ENCODE peak calls at places on chromosomes 1 and 21, in nine cellular contexts. M, T, G, L, V, A, S, B and X are unnamed samples.

GRCh38 chr1:7572654-7573152 is 198.4 kb upstream of the VAMP3 start:
- DNase-seq in G (no peak), T (no peak), L (no peak), V (no peak), A (no peak), S (no peak), M (no peak), B (no peak), X (no peak)

GRCh38 chr1:162248854-162249535 is 127.7 kb downstream of the SPATA46 start:
- DNase-seq in G (peak; percentile 20), M (no peak), A (no peak), T (no peak), B (no peak), S (no peak), V (no peak), L (peak; percentile 17), X (no peak)

GRCh38 chr1:110412576-110412975 is 5.1 kb upstream of the LAMTOR5 start:
- DNase-seq in S (peak; percentile 84), V (peak; percentile 52), L (peak; percentile 85), M (peak; percentile 70), G (peak; percentile 70), A (peak; percentile 89), B (peak; percentile 50), T (no peak), X (peak; percentile 17)

GRCh38 chr1:41891403-41891896 is 27.3 kb downstream of the HIVEP3 start:
- DNase-seq in S (peak; percentile 46), L (peak; percentile 51), V (peak; percentile 51), M (no peak), B (peak; percentile 67), T (no peak), A (peak; percentile 52), G (no peak), X (no peak)

GRCh38 chr1:151156515-151156819 is at the start of gene TNFAIP8L2:
- DNase-seq in S (peak; percentile 78), M (no peak), V (peak; percentile 64), L (no peak), B (no peak), A (peak; percentile 52), G (no peak), T (no peak), X (no peak)

GRCh38 chr1:42177551-42177981 is 13.0 kb upstream of the GUCA2A start:
- DNase-seq in S (no peak), B (no peak), A (peak; percentile 83), L (peak; percentile 90), V (no peak), G (peak; percentile 32), M (peak; percentile 72), T (no peak), X (peak; percentile 63)

GRCh38 chr21:28633803-28634572 is 358.7 kb downstream of the LTN1 start:
- DNase-seq in G (no peak), T (no peak), S (no peak), L (peak; percentile 82), V (no peak), M (peak; percentile 87), A (no peak), B (no peak), X (peak; percentile 86)

GRCh38 chr1:109653286-109653685 is 2.6 kb upstream of the GSTM4 start:
- DNase-seq in M (no peak), V (no peak), B (no peak), G (no peak), S (no peak), L (no peak), T (no peak), A (no peak), X (no peak)

GRCh38 chr1:226320930-226321329 is 12.0 kb upstream of the LIN9 start:
- DNase-seq in M (no peak), A (no peak), V (no peak), S (no peak), B (no peak), L (no peak), T (no peak), G (no peak), X (no peak)

GRCh38 chr1:23555225-23555801 is 4.0 kb downstream of the ID3 start:
- DNase-seq in M (no peak), V (no peak), S (peak; percentile 86), B (no peak), A (no peak), G (no peak), L (peak; percentile 58), T (no peak), X (no peak)

GRCh38 chr1:88472283-88472682 is 211.8 kb upstream of the PKN2 start:
- DNase-seq in B (no peak), G (no peak), M (no peak), S (no peak), A (no peak), V (no peak), L (peak; percentile 3), T (no peak), X (no peak)

GRCh38 chr1:156809281-156809680 is 7.4 kb downstream of the SH2D2A start:
- DNase-seq in G (no peak), B (no peak), V (no peak), T (no peak), L (no peak), M (no peak), A (peak; percentile 47), S (no peak), X (no peak)

GRCh38 chr1:35461966-35462651 is 95.1 kb downstream of the KIAA0319L start:
- DNase-seq in M (no peak), L (no peak), G (no peak), B (no peak), A (no peak), V (no peak), S (no peak), T (no peak), X (no peak)

GRCh38 chr1:46160212-46160611 is 14.7 kb upstream of the TSPAN1 start:
- DNase-seq in G (no peak), S (no peak), A (no peak), L (no peak), M (no peak), T (no peak), B (no peak), V (no peak), X (no peak)

GRCh38 chr1:167922611-167923074 is 8.7 kb upstream of the ADCY10 start:
- DNase-seq in S (no peak), G (no peak), M (no peak), V (no peak), L (no peak), A (no peak), B (no peak), T (no peak), X (no peak)

GRCh38 chr1:6033986-6034749 is 11.5 kb upstream of the KCNAB2 start:
- DNase-seq in L (peak; percentile 30), M (no peak), T (peak; percentile 82), B (no peak), G (peak; percentile 77), V (peak; percentile 27), S (peak; percentile 12), A (peak; percentile 82), X (no peak)

GRCh38 chr21:41726970-41727783 is 39.7 kb downstream of the RIPK4 start:
- DNase-seq in G (no peak), L (peak; percentile 77), S (no peak), V (no peak), T (peak; percentile 33), A (peak; percentile 78), B (no peak), M (peak; percentile 67), X (no peak)

GRCh38 chr21:37503848-37504467 is 137.4 kb downstream of the DYRK1A start:
- DNase-seq in A (no peak), V (no peak), G (no peak), M (peak; percentile 30), B (no peak), S (no peak), T (no peak), L (peak; percentile 69), X (peak; percentile 45)

GRCh38 chr1:219092206-219092605 is 81.5 kb upstream of the LYPLAL1 start:
- DNase-seq in V (no peak), S (no peak), A (no peak), B (no peak), G (no peak), L (no peak), T (no peak), M (peak; percentile 34), X (no peak)

GRCh38 chr21:33655591-33656221 is 13.4 kb downstream of the ITSN1 start:
- DNase-seq in A (peak; percentile 94), T (no peak), B (no peak), L (peak; percentile 87), G (no peak), S (no peak), M (no peak), V (no peak), X (peak; percentile 84)

GRCh38 chr1:239718997-239719628 is 332.7 kb downstream of the CHRM3 start:
- DNase-seq in L (no peak), T (no peak), M (no peak), B (no peak), S (no peak), V (no peak), G (no peak), A (no peak), X (no peak)

GRCh38 chr1:98264727-98265126 is 343.9 kb upstream of the DPYD start:
- DNase-seq in S (no peak), M (no peak), L (no peak), V (no peak), T (no peak), A (no peak), B (no peak), G (no peak), X (no peak)

GRCh38 chr1:67685558-67686271 is 714 bp downstream of the GADD45A start:
- DNase-seq in B (peak; percentile 21), T (no peak), M (no peak), L (peak; percentile 52), S (peak; percentile 59), A (no peak), G (no peak), V (peak; percentile 62), X (no peak)

GRCh38 chr21:44856131-44856530 is 17.4 kb downstream of the PTTG1IP start:
- DNase-seq in L (no peak), G (no peak), T (no peak), B (no peak), V (no peak), M (no peak), S (no peak), A (peak; percentile 44), X (no peak)

GRCh38 chr1:55877440-55878232 is 662.5 kb upstream of the USP24 start:
- DNase-seq in T (no peak), S (no peak), B (no peak), V (no peak), A (no peak), L (peak; percentile 11), G (no peak), M (no peak), X (no peak)